ENCODE peak calls at places on chromosomes 11 and 22, in nine cellular contexts. One of them, this sample, is unnamed.

GRCh38 chr11:11976476-11977187 is 31.8 kb downstream of the DKK3 start:
- DNase-seq in stomach: peak; percentile 66
- DNase-seq in GM23338: no peak
- DNase-seq in HepG2: no peak
- DNase-seq in GM12878: no peak
- DNase-seq in transverse colon: peak; percentile 53
- DNase-seq in breast epithelium: peak; percentile 14
- DNase-seq in sigmoid colon: no peak
- DNase-seq in K562: no peak
- DNase-seq in this sample: peak; percentile 51

GRCh38 chr11:4467043-4467442 is 15.4 kb upstream of the OR52K1 start:
- DNase-seq in K562: no peak
- DNase-seq in HepG2: no peak
- DNase-seq in GM23338: no peak
- DNase-seq in sigmoid colon: no peak
- DNase-seq in GM12878: peak; percentile 8
- DNase-seq in stomach: no peak
- DNase-seq in transverse colon: no peak
- DNase-seq in breast epithelium: no peak
- DNase-seq in this sample: no peak

GRCh38 chr22:47631571-47632102 is 869.2 kb downstream of the TBC1D22A start:
- DNase-seq in K562: peak; percentile 89
- DNase-seq in breast epithelium: peak; percentile 13
- DNase-seq in GM23338: no peak
- DNase-seq in GM12878: no peak
- DNase-seq in stomach: peak; percentile 23
- DNase-seq in HepG2: no peak
- DNase-seq in sigmoid colon: no peak
- DNase-seq in transverse colon: no peak
- DNase-seq in this sample: no peak

GRCh38 chr11:86214710-86215109 is 29.8 kb upstream of the EED start:
- DNase-seq in transverse colon: no peak
- DNase-seq in K562: no peak
- DNase-seq in breast epithelium: no peak
- DNase-seq in HepG2: no peak
- DNase-seq in sigmoid colon: no peak
- DNase-seq in stomach: no peak
- DNase-seq in GM12878: peak; percentile 91
- DNase-seq in GM23338: no peak
- DNase-seq in this sample: no peak

GRCh38 chr11:81007046-81007445 is 1566.2 kb upstream of the TENM4 start:
- DNase-seq in breast epithelium: no peak
- DNase-seq in sigmoid colon: no peak
- DNase-seq in stomach: no peak
- DNase-seq in transverse colon: no peak
- DNase-seq in HepG2: no peak
- DNase-seq in GM12878: no peak
- DNase-seq in GM23338: no peak
- DNase-seq in K562: no peak
- DNase-seq in this sample: no peak

GRCh38 chr11:74466916-74467885 is at the start of gene KCNE3:
- DNase-seq in stomach: peak; percentile 57
- DNase-seq in breast epithelium: no peak
- DNase-seq in transverse colon: peak; percentile 57
- DNase-seq in HepG2: no peak
- DNase-seq in GM23338: peak; percentile 77
- DNase-seq in GM12878: no peak
- DNase-seq in K562: peak; percentile 64
- DNase-seq in sigmoid colon: peak; percentile 70
- DNase-seq in this sample: peak; percentile 90

GRCh38 chr11:114438303-114438702 is 964 bp upstream of the REXO2 start:
- DNase-seq in K562: no peak
- DNase-seq in GM12878: no peak
- DNase-seq in breast epithelium: no peak
- DNase-seq in GM23338: peak; percentile 80
- DNase-seq in transverse colon: no peak
- DNase-seq in HepG2: no peak
- DNase-seq in sigmoid colon: no peak
- DNase-seq in stomach: no peak
- DNase-seq in this sample: no peak

GRCh38 chr11:119755351-119756071 is 26.5 kb upstream of the NECTIN1 start:
- DNase-seq in stomach: no peak
- DNase-seq in HepG2: no peak
- DNase-seq in sigmoid colon: no peak
- DNase-seq in GM23338: no peak
- DNase-seq in breast epithelium: no peak
- DNase-seq in K562: no peak
- DNase-seq in transverse colon: no peak
- DNase-seq in GM12878: no peak
- DNase-seq in this sample: no peak

GRCh38 chr11:13668957-13669521 is 571 bp downstream of the FAR1 start:
- DNase-seq in stomach: peak; percentile 41
- DNase-seq in GM12878: no peak
- DNase-seq in transverse colon: peak; percentile 65
- DNase-seq in sigmoid colon: peak; percentile 74
- DNase-seq in GM23338: peak; percentile 49
- DNase-seq in K562: peak; percentile 64
- DNase-seq in breast epithelium: no peak
- DNase-seq in HepG2: no peak
- DNase-seq in this sample: peak; percentile 55

GRCh38 chr22:31329453-31330215 is 16.5 kb downstream of the PATZ1 start:
- DNase-seq in sigmoid colon: no peak
- DNase-seq in transverse colon: no peak
- DNase-seq in breast epithelium: no peak
- DNase-seq in GM12878: no peak
- DNase-seq in HepG2: no peak
- DNase-seq in stomach: no peak
- DNase-seq in GM23338: no peak
- DNase-seq in K562: no peak
- DNase-seq in this sample: no peak

GRCh38 chr22:36284171-36284571 is 31.2 kb downstream of the APOL1 start:
- DNase-seq in sigmoid colon: peak; percentile 66
- DNase-seq in GM12878: no peak
- DNase-seq in GM23338: no peak
- DNase-seq in HepG2: no peak
- DNase-seq in K562: no peak
- DNase-seq in transverse colon: no peak
- DNase-seq in stomach: no peak
- DNase-seq in breast epithelium: no peak
- DNase-seq in this sample: no peak

GRCh38 chr11:12689029-12689755 is 15.0 kb downstream of the TEAD1 start:
- DNase-seq in sigmoid colon: no peak
- DNase-seq in HepG2: no peak
- DNase-seq in GM23338: no peak
- DNase-seq in transverse colon: no peak
- DNase-seq in breast epithelium: no peak
- DNase-seq in GM12878: no peak
- DNase-seq in stomach: no peak
- DNase-seq in K562: peak; percentile 29
- DNase-seq in this sample: no peak

GRCh38 chr11:70247710-70248072 is 22.8 kb upstream of the PPFIA1 start:
- DNase-seq in GM12878: no peak
- DNase-seq in sigmoid colon: no peak
- DNase-seq in transverse colon: no peak
- DNase-seq in stomach: peak; percentile 44
- DNase-seq in HepG2: no peak
- DNase-seq in breast epithelium: peak; percentile 92
- DNase-seq in K562: no peak
- DNase-seq in GM23338: no peak
- DNase-seq in this sample: no peak

GRCh38 chr11:70183483-70184176 is 19.5 kb upstream of the FADD start:
- DNase-seq in GM23338: no peak
- DNase-seq in breast epithelium: peak; percentile 85
- DNase-seq in stomach: peak; percentile 74
- DNase-seq in HepG2: no peak
- DNase-seq in transverse colon: no peak
- DNase-seq in GM12878: no peak
- DNase-seq in sigmoid colon: no peak
- DNase-seq in K562: no peak
- DNase-seq in this sample: no peak

GRCh38 chr11:84390441-84391078 is 1104.4 kb upstream of the CCDC90B start:
- DNase-seq in GM12878: no peak
- DNase-seq in HepG2: no peak
- DNase-seq in breast epithelium: no peak
- DNase-seq in GM23338: peak; percentile 92
- DNase-seq in sigmoid colon: no peak
- DNase-seq in K562: no peak
- DNase-seq in transverse colon: no peak
- DNase-seq in stomach: no peak
- DNase-seq in this sample: no peak

GRCh38 chr11:132248585-132248984 is 878.2 kb downstream of the NTM start:
- DNase-seq in stomach: no peak
- DNase-seq in GM12878: no peak
- DNase-seq in K562: no peak
- DNase-seq in breast epithelium: no peak
- DNase-seq in HepG2: no peak
- DNase-seq in transverse colon: no peak
- DNase-seq in GM23338: no peak
- DNase-seq in sigmoid colon: no peak
- DNase-seq in this sample: no peak

GRCh38 chr11:46383404-46383758 is 1.9 kb downstream of the MDK start:
- DNase-seq in K562: no peak
- DNase-seq in GM23338: no peak
- DNase-seq in HepG2: no peak
- DNase-seq in stomach: no peak
- DNase-seq in breast epithelium: no peak
- DNase-seq in transverse colon: no peak
- DNase-seq in sigmoid colon: no peak
- DNase-seq in GM12878: no peak
- DNase-seq in this sample: no peak
- TF ChIP-seq CTCF in K562: no peak
- TF ChIP-seq CTCF in GM23338: no peak
- TF ChIP-seq CTCF in HepG2: no peak
- TF ChIP-seq CTCF in stomach: no peak
- TF ChIP-seq CTCF in breast epithelium: no peak
- TF ChIP-seq CTCF in transverse colon: no peak
- TF ChIP-seq CTCF in sigmoid colon: no peak
- TF ChIP-seq CTCF in GM12878: peak; percentile 10
- TF ChIP-seq CTCF in this sample: no peak

GRCh38 chr22:21570398-21570797 is 2.9 kb downstream of the UBE2L3 start:
- DNase-seq in GM23338: no peak
- DNase-seq in breast epithelium: no peak
- DNase-seq in HepG2: no peak
- DNase-seq in transverse colon: no peak
- DNase-seq in sigmoid colon: no peak
- DNase-seq in GM12878: no peak
- DNase-seq in stomach: no peak
- DNase-seq in K562: peak; percentile 55
- DNase-seq in this sample: no peak
- H3K4me1 ChIP-seq in GM23338: peaks cover 32% of the 10 kb centered on the region
- H3K4me1 ChIP-seq in breast epithelium: peaks cover 6% of the 10 kb centered on the region
- H3K4me1 ChIP-seq in HepG2: peaks cover 72% of the 10 kb centered on the region
- H3K4me1 ChIP-seq in transverse colon: peaks cover 55% of the 10 kb centered on the region
- H3K4me1 ChIP-seq in sigmoid colon: no peaks in the 10 kb centered on the region
- H3K4me1 ChIP-seq in GM12878: peaks cover 11% of the 10 kb centered on the region
- H3K4me1 ChIP-seq in stomach: peaks cover 71% of the 10 kb centered on the region
- H3K4me1 ChIP-seq in K562: peaks cover 56% of the 10 kb centered on the region
- H3K4me1 ChIP-seq in this sample: peaks cover 76% of the 10 kb centered on the region

GRCh38 chr11:36627471-36627870 is 29.4 kb upstream of the RAG2 start:
- DNase-seq in HepG2: no peak
- DNase-seq in sigmoid colon: no peak
- DNase-seq in GM12878: no peak
- DNase-seq in GM23338: no peak
- DNase-seq in K562: no peak
- DNase-seq in stomach: no peak
- DNase-seq in breast epithelium: no peak
- DNase-seq in transverse colon: no peak
- DNase-seq in this sample: no peak
- TF ChIP-seq POLR2AphosphoS5 in HepG2: no peak
- TF ChIP-seq POLR2AphosphoS5 in sigmoid colon: no peak
- TF ChIP-seq POLR2AphosphoS5 in GM12878: no peak
- TF ChIP-seq POLR2AphosphoS5 in GM23338: no peak
- TF ChIP-seq POLR2AphosphoS5 in K562: no peak
- TF ChIP-seq POLR2AphosphoS5 in stomach: no peak
- TF ChIP-seq POLR2AphosphoS5 in breast epithelium: no peak
- TF ChIP-seq POLR2AphosphoS5 in transverse colon: no peak
- TF ChIP-seq POLR2AphosphoS5 in this sample: no peak

GRCh38 chr11:76577921-76578654 is 92.5 kb downstream of the LRRC32 start:
- DNase-seq in HepG2: no peak
- DNase-seq in stomach: no peak
- DNase-seq in K562: no peak
- DNase-seq in GM12878: no peak
- DNase-seq in breast epithelium: no peak
- DNase-seq in transverse colon: no peak
- DNase-seq in sigmoid colon: no peak
- DNase-seq in GM23338: no peak
- DNase-seq in this sample: no peak

GRCh38 chr11:76579752-76580151 is 90.8 kb downstream of the LRRC32 start:
- DNase-seq in stomach: no peak
- DNase-seq in K562: no peak
- DNase-seq in transverse colon: no peak
- DNase-seq in breast epithelium: no peak
- DNase-seq in GM12878: no peak
- DNase-seq in HepG2: no peak
- DNase-seq in GM23338: no peak
- DNase-seq in sigmoid colon: no peak
- DNase-seq in this sample: no peak

GRCh38 chr11:76577199-76577920 is 93.2 kb downstream of the LRRC32 start:
- DNase-seq in sigmoid colon: peak; percentile 92
- DNase-seq in GM12878: no peak
- DNase-seq in stomach: no peak
- DNase-seq in HepG2: no peak
- DNase-seq in transverse colon: peak; percentile 64
- DNase-seq in K562: no peak
- DNase-seq in breast epithelium: no peak
- DNase-seq in GM23338: no peak
- DNase-seq in this sample: peak; percentile 72

GRCh38 chr11:76578655-76579046 is 91.9 kb downstream of the LRRC32 start:
- DNase-seq in GM12878: no peak
- DNase-seq in breast epithelium: no peak
- DNase-seq in stomach: no peak
- DNase-seq in HepG2: no peak
- DNase-seq in K562: no peak
- DNase-seq in sigmoid colon: no peak
- DNase-seq in GM23338: peak; percentile 39
- DNase-seq in transverse colon: no peak
- DNase-seq in this sample: peak; percentile 61

DNA sequence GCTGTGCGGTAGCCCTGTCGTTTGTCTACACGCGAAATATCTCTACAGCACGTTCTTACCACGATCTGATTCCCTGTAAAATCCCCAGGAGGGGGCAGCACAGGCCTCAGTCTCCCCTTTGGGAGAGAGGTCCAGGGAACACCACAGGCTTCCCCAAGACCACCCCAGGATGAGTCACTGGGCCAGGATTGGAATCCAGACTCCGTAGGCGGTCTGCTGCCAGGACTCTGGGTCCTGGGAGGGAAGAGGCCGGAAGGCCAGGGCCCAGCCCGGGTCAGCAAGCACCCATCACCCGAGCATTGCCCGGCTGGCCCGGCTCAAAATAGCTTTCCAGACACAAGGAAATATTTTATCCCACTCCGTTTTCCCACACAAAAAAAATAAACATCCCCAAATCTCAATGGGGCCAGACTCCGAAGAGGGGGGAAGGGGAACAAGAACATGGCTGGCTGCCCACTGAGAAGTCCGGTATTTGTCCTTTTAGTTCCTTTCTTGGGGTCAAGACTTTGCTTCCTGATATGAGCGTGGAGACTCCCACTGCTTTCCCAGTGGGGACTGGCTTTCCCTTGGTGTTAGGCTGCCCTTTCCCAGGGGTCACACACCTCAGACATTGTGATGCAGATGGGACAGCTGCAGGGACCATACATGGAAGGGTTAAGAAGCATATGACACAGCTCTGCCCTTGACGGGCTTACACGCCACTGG is 91.3 kb downstream of the LRRC32 start:
- DNase-seq in breast epithelium: no peak
- DNase-seq in GM23338: peak; percentile 55
- DNase-seq in GM12878: no peak
- DNase-seq in transverse colon: no peak
- DNase-seq in sigmoid colon: no peak
- DNase-seq in stomach: no peak
- DNase-seq in HepG2: no peak
- DNase-seq in K562: peak; percentile 39
- DNase-seq in this sample: peak; percentile 57
- TF ChIP-seq CTCF in breast epithelium: no peak
- TF ChIP-seq CTCF in GM23338: peak; percentile 70
- TF ChIP-seq CTCF in GM12878: no peak
- TF ChIP-seq CTCF in transverse colon: no peak
- TF ChIP-seq CTCF in sigmoid colon: no peak
- TF ChIP-seq CTCF in stomach: no peak
- TF ChIP-seq CTCF in HepG2: peak; percentile 32
- TF ChIP-seq CTCF in K562: peak; percentile 34
- TF ChIP-seq CTCF in this sample: peak; percentile 7

This sample was measured in upper lobe of left lung.